ENCODE peak calls at places on chromosomes 16 and 17, in five cellular contexts. R, U, K, X and D are unnamed samples.

GRCh38 chr16:55370762-55371482 is 46.9 kb downstream of the IRX6 start:
- DNase-seq in X (peak; percentile 55), U (peak; percentile 66), R (no peak), K (peak; percentile 73), D (peak; percentile 78)

GRCh38 chr16:84976644-84977400 is 34.5 kb downstream of the ZDHHC7 start:
- DNase-seq in K (no peak), X (no peak), U (no peak), R (no peak), D (no peak)

GRCh38 chr17:39981207-39982068 is 831 bp downstream of the PSMD3 start:
- DNase-seq in U (peak; percentile 29), K (no peak), R (no peak), X (no peak), D (no peak)

GRCh38 chr17:28828294-28829040 is 14.1 kb downstream of the FAM222B start:
- DNase-seq in K (peak; percentile 5), X (no peak), R (no peak), U (no peak), D (no peak)

GRCh38 chr17:40023590-40024292 is 8.5 kb downstream of the CSF3 start:
- DNase-seq in U (no peak), K (no peak), R (no peak), X (no peak), D (no peak)

GRCh38 chr16:21568502-21569189 is 30.7 kb upstream of the METTL9 start:
- DNase-seq in U (no peak), R (no peak), X (no peak), K (no peak), D (no peak)

GRCh38 chr16:3413730-3414379 is 12.8 kb downstream of the ZNF174 start:
- DNase-seq in K (peak; percentile 64), R (no peak), U (no peak), X (no peak), D (no peak)

GRCh38 chr16:69406780-69407331 is 17.6 kb upstream of the CYB5B start:
- DNase-seq in K (no peak), X (no peak), U (no peak), R (no peak), D (peak; percentile 41)

GRCh38 chr17:4718276-4718675 is 7.8 kb downstream of the ARRB2 start:
- DNase-seq in U (no peak), R (no peak), K (no peak), X (no peak), D (no peak)

GRCh38 chr16:4330277-4330882 is 14.5 kb downstream of the GLIS2 start:
- DNase-seq in X (peak; percentile 75), U (peak; percentile 92), R (peak; percentile 74), K (peak; percentile 86), D (peak; percentile 77)

GRCh38 chr17:50469005-50469605 is 425 bp upstream of the CHAD start:
- DNase-seq in U (no peak), X (no peak), K (peak; percentile 27), R (no peak), D (no peak)

GRCh38 chr16:88781140-88782077 is 3.6 kb downstream of the PIEZO1 start:
- DNase-seq in U (no peak), X (no peak), K (no peak), R (no peak), D (no peak)

GRCh38 chr16:17768257-17768656 is 297.5 kb upstream of the XYLT1 start:
- DNase-seq in U (no peak), X (no peak), R (no peak), K (no peak), D (no peak)

GRCh38 chr17:77329741-77330531 is 189.2 kb downstream of the SEC14L1 start:
- DNase-seq in R (peak; percentile 55), U (no peak), X (peak; percentile 15), K (peak; percentile 10), D (peak; percentile 32)

GRCh38 chr17:17104494-17104893 is 62.2 kb downstream of the MPRIP start:
- DNase-seq in U (no peak), R (no peak), K (no peak), X (no peak), D (no peak)